ENCODE peak calls at places on chromosomes 13 and 19, in seven cellular contexts. One of them, this sample, is unnamed.

GRCh38 chr19:19550454-19550842 is 12.4 kb downstream of the CILP2 start:
- DNase-seq in stimulated activated CD4-positive, alpha-beta T cell treated with anti-CD3 and anti-CD28 coated beads, Interleukin-15, amount 100 ng/mL, for 48 hours: no peak
- DNase-seq in stimulated activated CD8-positive, alpha-beta memory T cell treated with anti-CD3 and anti-CD28 coated beads, Interleukin-4, amount 100 ng/mL, for 1 hour: no peak
- DNase-seq in RWPE1: no peak
- DNase-seq in right cardiac atrium: no peak
- DNase-seq in amniotic stem cell: no peak
- DNase-seq in midbrain: no peak
- DNase-seq in this sample: no peak

GRCh38 chr19:6041991-6042421 is 64.1 kb upstream of the RANBP3 start:
- DNase-seq in stimulated activated CD4-positive, alpha-beta T cell treated with anti-CD3 and anti-CD28 coated beads, Interleukin-15, amount 100 ng/mL, for 48 hours: no peak
- DNase-seq in stimulated activated CD8-positive, alpha-beta memory T cell treated with anti-CD3 and anti-CD28 coated beads, Interleukin-4, amount 100 ng/mL, for 1 hour: no peak
- DNase-seq in RWPE1: no peak
- DNase-seq in right cardiac atrium: no peak
- DNase-seq in amniotic stem cell: no peak
- DNase-seq in midbrain: no peak
- DNase-seq in this sample: peak

GRCh38 chr13:32734511-32734910 is 148.3 kb downstream of the PDS5B start:
- DNase-seq in stimulated activated CD4-positive, alpha-beta T cell treated with anti-CD3 and anti-CD28 coated beads, Interleukin-15, amount 100 ng/mL, for 48 hours: no peak
- DNase-seq in stimulated activated CD8-positive, alpha-beta memory T cell treated with anti-CD3 and anti-CD28 coated beads, Interleukin-4, amount 100 ng/mL, for 1 hour: no peak
- DNase-seq in RWPE1: peak
- DNase-seq in right cardiac atrium: no peak
- DNase-seq in amniotic stem cell: no peak
- DNase-seq in midbrain: no peak
- DNase-seq in this sample: no peak

GRCh38 chr19:46442808-46443450 is 14.2 kb upstream of the PNMA8C start:
- DNase-seq in stimulated activated CD4-positive, alpha-beta T cell treated with anti-CD3 and anti-CD28 coated beads, Interleukin-15, amount 100 ng/mL, for 48 hours: no peak
- DNase-seq in stimulated activated CD8-positive, alpha-beta memory T cell treated with anti-CD3 and anti-CD28 coated beads, Interleukin-4, amount 100 ng/mL, for 1 hour: no peak
- DNase-seq in RWPE1: peak
- DNase-seq in right cardiac atrium: no peak
- DNase-seq in amniotic stem cell: no peak
- DNase-seq in midbrain: no peak
- DNase-seq in this sample: no peak

GRCh38 chr19:16943942-16944625 is 55.3 kb downstream of the F2RL3 start:
- DNase-seq in stimulated activated CD4-positive, alpha-beta T cell treated with anti-CD3 and anti-CD28 coated beads, Interleukin-15, amount 100 ng/mL, for 48 hours: no peak
- DNase-seq in stimulated activated CD8-positive, alpha-beta memory T cell treated with anti-CD3 and anti-CD28 coated beads, Interleukin-4, amount 100 ng/mL, for 1 hour: no peak
- DNase-seq in RWPE1: no peak
- DNase-seq in right cardiac atrium: no peak
- DNase-seq in amniotic stem cell: no peak
- DNase-seq in midbrain: no peak
- DNase-seq in this sample: no peak

GRCh38 chr19:44757057-44757734 is 8.7 kb downstream of the BCL3 start:
- DNase-seq in stimulated activated CD4-positive, alpha-beta T cell treated with anti-CD3 and anti-CD28 coated beads, Interleukin-15, amount 100 ng/mL, for 48 hours: no peak
- DNase-seq in stimulated activated CD8-positive, alpha-beta memory T cell treated with anti-CD3 and anti-CD28 coated beads, Interleukin-4, amount 100 ng/mL, for 1 hour: no peak
- DNase-seq in RWPE1: no peak
- DNase-seq in right cardiac atrium: peak
- DNase-seq in amniotic stem cell: no peak
- DNase-seq in midbrain: no peak
- DNase-seq in this sample: no peak

GRCh38 chr19:16213076-16213475 is 15.4 kb downstream of the AP1M1 start:
- DNase-seq in stimulated activated CD4-positive, alpha-beta T cell treated with anti-CD3 and anti-CD28 coated beads, Interleukin-15, amount 100 ng/mL, for 48 hours: no peak
- DNase-seq in stimulated activated CD8-positive, alpha-beta memory T cell treated with anti-CD3 and anti-CD28 coated beads, Interleukin-4, amount 100 ng/mL, for 1 hour: no peak
- DNase-seq in RWPE1: no peak
- DNase-seq in right cardiac atrium: no peak
- DNase-seq in amniotic stem cell: no peak
- DNase-seq in midbrain: no peak
- DNase-seq in this sample: no peak

GRCh38 chr13:89930861-89931260 is 1416.6 kb upstream of the MIR17HG start:
- DNase-seq in stimulated activated CD4-positive, alpha-beta T cell treated with anti-CD3 and anti-CD28 coated beads, Interleukin-15, amount 100 ng/mL, for 48 hours: no peak
- DNase-seq in stimulated activated CD8-positive, alpha-beta memory T cell treated with anti-CD3 and anti-CD28 coated beads, Interleukin-4, amount 100 ng/mL, for 1 hour: no peak
- DNase-seq in RWPE1: no peak
- DNase-seq in right cardiac atrium: no peak
- DNase-seq in amniotic stem cell: no peak
- DNase-seq in midbrain: no peak
- DNase-seq in this sample: no peak

GRCh38 chr19:6521718-6522646 is 8.8 kb upstream of the TNFSF9 start:
- DNase-seq in stimulated activated CD4-positive, alpha-beta T cell treated with anti-CD3 and anti-CD28 coated beads, Interleukin-15, amount 100 ng/mL, for 48 hours: peak
- DNase-seq in stimulated activated CD8-positive, alpha-beta memory T cell treated with anti-CD3 and anti-CD28 coated beads, Interleukin-4, amount 100 ng/mL, for 1 hour: peak
- DNase-seq in RWPE1: no peak
- DNase-seq in right cardiac atrium: no peak
- DNase-seq in amniotic stem cell: no peak
- DNase-seq in midbrain: no peak
- DNase-seq in this sample: no peak

GRCh38 chr13:25136872-25137623 is 35.0 kb downstream of the AMER2 start:
- DNase-seq in stimulated activated CD4-positive, alpha-beta T cell treated with anti-CD3 and anti-CD28 coated beads, Interleukin-15, amount 100 ng/mL, for 48 hours: no peak
- DNase-seq in stimulated activated CD8-positive, alpha-beta memory T cell treated with anti-CD3 and anti-CD28 coated beads, Interleukin-4, amount 100 ng/mL, for 1 hour: no peak
- DNase-seq in RWPE1: no peak
- DNase-seq in right cardiac atrium: no peak
- DNase-seq in amniotic stem cell: no peak
- DNase-seq in midbrain: no peak
- DNase-seq in this sample: no peak